ENCODE peak calls at places on chromosomes 4 and X, in seven cellular contexts. K, Z, L, N, S, M and R are unnamed samples.

GRCh38 chrX:136528645-136529315 is 3.2 kb upstream of the VGLL1 start:
- DNase-seq in S (no peak), K (no peak), Z (no peak), M (no peak), L (no peak), N (peak; percentile 43), R (no peak)

GRCh38 chr4:132504438-132504837 is 644.7 kb upstream of the PCDH10 start:
- DNase-seq in K (no peak), L (no peak), N (no peak), S (no peak), M (no peak), Z (no peak), R (no peak)

GRCh38 chr4:26515936-26516335 is 25.7 kb upstream of the CCKAR start:
- DNase-seq in K (no peak), Z (no peak), M (no peak), S (no peak), L (no peak), N (no peak), R (no peak)

GRCh38 chr4:188779586-188779985 is 640.3 kb downstream of the TRIML1 start:
- DNase-seq in N (no peak), L (no peak), Z (no peak), K (no peak), M (no peak), S (no peak), R (no peak)

GRCh38 chrX:16851421-16851820 is 18.7 kb downstream of the RBBP7 start:
- DNase-seq in S (no peak), Z (no peak), N (no peak), M (no peak), L (no peak), K (no peak), R (no peak)

GRCh38 chrX:20267924-20268701 is 1.4 kb upstream of the RPS6KA3 start:
- DNase-seq in Z (no peak), K (no peak), M (peak; percentile 10), L (no peak), N (no peak), S (no peak), R (peak; percentile 46)

GRCh38 chrX:129748265-129748664 is 9.5 kb downstream of the XPNPEP2 start:
- DNase-seq in L (no peak), N (no peak), K (no peak), Z (no peak), S (no peak), M (no peak), R (no peak)

GRCh38 chr4:179165339-179165738 is 1723.1 kb upstream of the AGA start:
- DNase-seq in S (no peak), Z (no peak), N (no peak), L (no peak), M (no peak), K (no peak), R (no peak)

GRCh38 chrX:1600406-1601050 is 9.1 kb downstream of the AKAP17A start:
- DNase-seq in M (no peak), N (no peak), L (no peak), S (no peak), K (no peak), Z (no peak), R (no peak)

GRCh38 chr4:185464887-185465286 is 6.6 kb downstream of the CCDC110 start:
- DNase-seq in M (no peak), Z (no peak), L (no peak), K (no peak), S (no peak), N (no peak), R (no peak)

GRCh38 chr4:67084801-67085200 is 460.5 kb downstream of the CENPC start:
- DNase-seq in L (no peak), M (no peak), S (no peak), Z (no peak), K (no peak), N (no peak), R (no peak)

GRCh38 chrX:130539721-130540321 is 138.0 kb downstream of the RBMX2 start:
- DNase-seq in L (peak; percentile 3), K (peak; percentile 3), S (peak; percentile 45), M (no peak), Z (no peak), N (peak; percentile 8), R (peak; percentile 24)

GRCh38 chr4:6391186-6391851 is 81.1 kb downstream of the PPP2R2C start:
- DNase-seq in M (no peak), N (no peak), L (no peak), S (no peak), K (no peak), Z (no peak), R (no peak)

GRCh38 chr4:18636001-18636680 is 614.6 kb upstream of the LCORL start:
- DNase-seq in L (no peak), S (no peak), Z (no peak), N (no peak), M (no peak), K (no peak), R (no peak)

GRCh38 chr4:102172341-102172740 is 172.9 kb downstream of the SLC39A8 start:
- DNase-seq in M (no peak), S (no peak), L (no peak), Z (no peak), N (no peak), K (no peak), R (no peak)

GRCh38 chrX:75273483-75273882 is 402 bp upstream of the UPRT start:
- DNase-seq in K (peak; percentile 11), S (no peak), N (no peak), L (no peak), M (no peak), Z (no peak), R (no peak)

GRCh38 chr4:158581161-158581560 is 59.5 kb downstream of the RXFP1 start:
- DNase-seq in K (no peak), Z (no peak), N (no peak), M (no peak), S (no peak), L (no peak), R (no peak)

GRCh38 chr4:20506827-20507226 is 193.4 kb upstream of the PACRGL start:
- DNase-seq in Z (no peak), K (no peak), N (no peak), L (no peak), M (no peak), S (peak; percentile 29), R (no peak)

GRCh38 chrX:41599507-41599906 is 89.3 kb upstream of the GPR34 start:
- DNase-seq in M (no peak), L (no peak), N (no peak), K (no peak), S (no peak), Z (no peak), R (peak; percentile 29)

GRCh38 chr4:180665481-180665880 is 1577.7 kb upstream of the TENM3 start:
- DNase-seq in M (no peak), L (no peak), S (no peak), Z (no peak), N (no peak), K (no peak), R (no peak)

GRCh38 chr4:188154668-188155423 is 15.6 kb downstream of the TRIML1 start:
- DNase-seq in N (no peak), L (no peak), K (no peak), M (no peak), S (no peak), Z (no peak), R (no peak)

GRCh38 chrX:9520211-9520590 is 55.3 kb downstream of the TBL1X start:
- DNase-seq in S (no peak), L (no peak), Z (no peak), N (no peak), M (no peak), K (no peak), R (no peak)

GRCh38 chr4:142581891-142582290 is 264.2 kb downstream of the INPP4B start:
- DNase-seq in Z (no peak), L (no peak), M (no peak), S (no peak), N (no peak), K (no peak), R (no peak)

GRCh38 chr4:73978886-73979285 is 2.9 kb downstream of the PF4 start:
- DNase-seq in Z (no peak), K (no peak), S (no peak), M (no peak), N (no peak), L (no peak), R (no peak)

GRCh38 chr4:102500371-102501175 is 586 bp upstream of the NFKB1 start:
- DNase-seq in L (peak; percentile 19), M (no peak), N (peak; percentile 6), S (no peak), Z (no peak), K (no peak), R (peak; percentile 70)